ENCODE peak calls at places on chromosome 20, in seven cellular contexts. N is GM23248; S is CD14-positive monocyte; A is AG04450; F is AG04449; G is fibroblast of lung; T is activated T-helper 1 cell treated with anti-CD3 and anti-CD28 coated beads, Interleukin-2, amount 50 U/mL, for 16 hours. U is an unnamed sample.

GRCh38 chr20:21213691-21214090 is 87.8 kb downstream of the KIZ start:
- DNase-seq in S (no peak), N (no peak), G (no peak), T (no peak), A (no peak), F (no peak), U (no peak)

GRCh38 chr20:37786043-37786442 is 92.2 kb downstream of the CTNNBL1 start:
- DNase-seq in A (no peak), F (no peak), G (no peak), T (no peak), S (no peak), N (no peak), U (no peak)

GRCh38 chr20:6473197-6473596 is 294.3 kb upstream of the BMP2 start:
- DNase-seq in T (no peak), F (no peak), N (peak), S (no peak), A (no peak), G (peak), U (no peak)

GRCh38 chr20:539848-540247 is 3.7 kb downstream of the CSNK2A1 start:
- DNase-seq in T (no peak), S (no peak), N (peak), A (no peak), F (peak), G (peak), U (no peak)

GRCh38 chr20:38685853-38686473 is 38.3 kb upstream of the SLC32A1 start:
- DNase-seq in A (peak), G (peak), S (no peak), T (no peak), F (no peak), N (peak), U (peak)

GRCh38 chr20:31587545-31588389 is 17.3 kb upstream of the ID1 start:
- DNase-seq in F (no peak), S (no peak), N (peak), A (no peak), T (no peak), G (peak), U (peak)

GRCh38 chr20:621115-621756 is 11.1 kb upstream of the TCF15 start:
- DNase-seq in S (no peak), F (peak), T (no peak), A (no peak), G (no peak), N (peak), U (no peak)

GRCh38 chr20:14334306-14334930 is 3.0 kb downstream of the FLRT3 start:
- DNase-seq in S (no peak), G (peak), N (peak), T (no peak), A (peak), F (no peak), U (no peak)

GRCh38 chr20:15122613-15123012 is 785.2 kb upstream of the FLRT3 start:
- DNase-seq in T (no peak), F (no peak), N (no peak), G (no peak), A (no peak), S (no peak), U (no peak)

GRCh38 chr20:33401922-33402369 is 627 bp upstream of the CDK5RAP1 start:
- DNase-seq in S (no peak), F (no peak), T (no peak), G (no peak), A (no peak), N (peak), U (no peak)

GRCh38 chr20:11849976-11850670 is 67.6 kb upstream of the BTBD3 start:
- DNase-seq in A (no peak), N (peak), S (no peak), G (peak), T (no peak), F (no peak), U (no peak)

GRCh38 chr20:4087923-4088322 is 72.6 kb upstream of the RNF24 start:
- DNase-seq in G (no peak), N (peak), F (no peak), A (no peak), S (no peak), T (no peak), U (no peak)

GRCh38 chr20:64161595-64162238 is 2.5 kb upstream of the MYT1 start:
- DNase-seq in N (peak), T (no peak), S (peak), G (peak), A (no peak), F (no peak), U (no peak)

GRCh38 chr20:50153153-50153499 is 397 bp downstream of the PEDS1 start:
- DNase-seq in T (peak), S (no peak), F (no peak), A (no peak), G (no peak), N (peak), U (no peak)

GRCh38 chr20:23564927-23565326 is 3.4 kb downstream of the CST9L start:
- DNase-seq in A (no peak), G (no peak), N (no peak), S (no peak), T (no peak), F (no peak), U (no peak)

GRCh38 chr20:58701431-58702160 is 9.0 kb downstream of the NPEPL1 start:
- DNase-seq in A (no peak), N (no peak), S (peak), T (no peak), G (no peak), F (no peak), U (no peak)

GRCh38 chr20:35039146-35039545 is 53.5 kb downstream of the TRPC4AP start:
- DNase-seq in G (no peak), N (no peak), F (no peak), T (no peak), A (no peak), S (no peak), U (no peak)

GRCh38 chr20:50191566-50192363 is 1.1 kb downstream of the CEBPB start:
- DNase-seq in A (no peak), F (no peak), S (no peak), G (no peak), T (peak), N (peak), U (peak)

GRCh38 chr20:18754030-18754659 is 59.4 kb upstream of the SCP2D1 start:
- DNase-seq in N (no peak), F (no peak), G (no peak), T (no peak), S (no peak), A (no peak), U (no peak)

GRCh38 chr20:11229772-11230171 is 556.0 kb upstream of the JAG1 start:
- DNase-seq in S (no peak), T (no peak), F (peak), G (peak), N (peak), A (peak), U (no peak)

GRCh38 chr20:44398303-44398702 is 42.8 kb downstream of the HNF4A start:
- DNase-seq in S (no peak), N (peak), T (no peak), A (peak), G (peak), F (peak), U (no peak)

GRCh38 chr20:34522969-34523871 is 7.0 kb downstream of the DYNLRB1 start:
- DNase-seq in T (no peak), S (no peak), F (peak), A (peak), G (peak), N (peak), U (peak)

GRCh38 chr20:60695223-60695622 is 556.8 kb upstream of the CDH4 start:
- DNase-seq in T (no peak), A (peak), G (peak), F (peak), N (peak), S (no peak), U (no peak)

GRCh38 chr20:62691485-62691884 is 17.2 kb upstream of the NTSR1 start:
- DNase-seq in N (no peak), T (no peak), S (no peak), G (no peak), F (no peak), A (no peak), U (no peak)

GRCh38 chr20:58610071-58610800 is 40.8 kb upstream of the STX16 start:
- DNase-seq in F (no peak), G (no peak), T (no peak), N (no peak), S (no peak), A (no peak), U (no peak)